ENCODE peak calls at places on chromosomes 11 and 22, in six cellular contexts. One of them, this sample, is unnamed.
A peak's percentile ranks its signal among the peaks of the same experiment; 100 is the strongest.

GRCh38 chr22:37657590-37658132 is 862 bp upstream of the PDXP start:
- DNase-seq in midbrain: peak; percentile 21
- DNase-seq in memory B cell: no peak
- DNase-seq in neuronal stem cell: no peak
- DNase-seq in germinal center: no peak
- DNase-seq in hippocampal formation: no peak
- DNase-seq in this sample: no peak

GRCh38 chr11:128728767-128729587 is 35.1 kb downstream of the FLI1 start:
- DNase-seq in neuronal stem cell: no peak
- DNase-seq in memory B cell: no peak
- DNase-seq in hippocampal formation: no peak
- DNase-seq in germinal center: no peak
- DNase-seq in midbrain: no peak
- DNase-seq in this sample: no peak

GRCh38 chr11:62193954-62194353 is 3.9 kb downstream of the SCGB1D1 start:
- DNase-seq in neuronal stem cell: peak; percentile 20
- DNase-seq in memory B cell: no peak
- DNase-seq in germinal center: no peak
- DNase-seq in midbrain: no peak
- DNase-seq in hippocampal formation: no peak
- DNase-seq in this sample: no peak

GRCh38 chr11:9320047-9320446 is 5.7 kb upstream of the TMEM41B start:
- DNase-seq in neuronal stem cell: no peak
- DNase-seq in germinal center: no peak
- DNase-seq in midbrain: no peak
- DNase-seq in memory B cell: no peak
- DNase-seq in hippocampal formation: no peak
- DNase-seq in this sample: no peak

GRCh38 chr11:123033895-123034294 is 28.0 kb downstream of the HSPA8 start:
- DNase-seq in hippocampal formation: no peak
- DNase-seq in neuronal stem cell: no peak
- DNase-seq in memory B cell: no peak
- DNase-seq in germinal center: no peak
- DNase-seq in midbrain: no peak
- DNase-seq in this sample: no peak

GRCh38 chr11:67648140-67648795 is 2.3 kb downstream of the ACY3 start:
- DNase-seq in germinal center: peak; percentile 86
- DNase-seq in midbrain: no peak
- DNase-seq in hippocampal formation: no peak
- DNase-seq in neuronal stem cell: no peak
- DNase-seq in memory B cell: no peak
- DNase-seq in this sample: peak; percentile 17

GRCh38 chr11:2687782-2688191 is 12.0 kb downstream of the KCNQ1OT1 start:
- DNase-seq in memory B cell: no peak
- DNase-seq in midbrain: no peak
- DNase-seq in germinal center: no peak
- DNase-seq in hippocampal formation: no peak
- DNase-seq in neuronal stem cell: no peak
- DNase-seq in this sample: no peak

GRCh38 chr22:38610234-38610633 is 40.3 kb upstream of the DMC1 start:
- DNase-seq in memory B cell: no peak
- DNase-seq in midbrain: no peak
- DNase-seq in germinal center: no peak
- DNase-seq in neuronal stem cell: no peak
- DNase-seq in hippocampal formation: no peak
- DNase-seq in this sample: no peak

GRCh38 chr11:14248577-14248976 is 110.4 kb downstream of the RRAS2 start:
- DNase-seq in germinal center: no peak
- DNase-seq in hippocampal formation: peak; percentile 65
- DNase-seq in midbrain: peak; percentile 76
- DNase-seq in neuronal stem cell: peak; percentile 47
- DNase-seq in memory B cell: no peak
- DNase-seq in this sample: peak; percentile 75

GRCh38 chr11:2186669-2187266 is 15.2 kb upstream of the TH start:
- DNase-seq in hippocampal formation: no peak
- DNase-seq in memory B cell: no peak
- DNase-seq in midbrain: no peak
- DNase-seq in germinal center: peak; percentile 46
- DNase-seq in neuronal stem cell: peak; percentile 54
- DNase-seq in this sample: no peak

GRCh38 chr11:60831501-60832079 is 10.3 kb upstream of the CCDC86 start:
- DNase-seq in neuronal stem cell: no peak
- DNase-seq in memory B cell: no peak
- DNase-seq in germinal center: no peak
- DNase-seq in hippocampal formation: no peak
- DNase-seq in midbrain: no peak
- DNase-seq in this sample: no peak

GRCh38 chr22:43826142-43827093 is 14.3 kb upstream of the EFCAB6 start:
- DNase-seq in memory B cell: no peak
- DNase-seq in germinal center: no peak
- DNase-seq in neuronal stem cell: no peak
- DNase-seq in midbrain: peak; percentile 51
- DNase-seq in hippocampal formation: no peak
- DNase-seq in this sample: peak; percentile 52

GRCh38 chr22:43300891-43301676 is 42.1 kb downstream of the SCUBE1 start:
- DNase-seq in neuronal stem cell: no peak
- DNase-seq in germinal center: no peak
- DNase-seq in hippocampal formation: no peak
- DNase-seq in memory B cell: no peak
- DNase-seq in midbrain: no peak
- DNase-seq in this sample: no peak

GRCh38 chr11:109343242-109343641 is 78.7 kb upstream of the C11orf87 start:
- DNase-seq in neuronal stem cell: no peak
- DNase-seq in midbrain: no peak
- DNase-seq in germinal center: no peak
- DNase-seq in memory B cell: no peak
- DNase-seq in hippocampal formation: no peak
- DNase-seq in this sample: no peak

GRCh38 chr22:41491379-41492100 is 22.6 kb downstream of the ACO2 start:
- DNase-seq in hippocampal formation: no peak
- DNase-seq in neuronal stem cell: no peak
- DNase-seq in germinal center: no peak
- DNase-seq in midbrain: peak; percentile 28
- DNase-seq in memory B cell: no peak
- DNase-seq in this sample: no peak

This sample was measured in head of caudate nucleus.